ENCODE peak calls at places on chromosome 18, in seven cellular contexts. R is heart left ventricle, P is ovary, B is GM06990, F is D721Med, N is tibial artery, M is transverse colon. I is an unnamed sample.

GRCh38 chr18:25247725-25248124 is 104.2 kb downstream of the ZNF521 start:
- DNase-seq in R (no peak), P (no peak), B (no peak), F (no peak), N (no peak), M (no peak), I (no peak)

GRCh38 chr18:79620586-79621165 is 58.9 kb upstream of the CTDP1 start:
- DNase-seq in R (no peak), P (no peak), B (no peak), F (no peak), N (no peak), M (no peak), I (no peak)

GRCh38 chr18:77132369-77133050 is at the start of gene MBP:
- DNase-seq in R (peak), P (peak), B (peak), F (no peak), N (peak), M (peak), I (peak)

GRCh38 chr18:9874730-9875129 is 11.0 kb upstream of the TXNDC2 start:
- DNase-seq in R (no peak), P (no peak), B (no peak), F (no peak), N (no peak), M (no peak), I (no peak)

GRCh38 chr18:24153397-24153796 is 14.5 kb downstream of the CABYR start:
- DNase-seq in R (no peak), P (no peak), B (no peak), F (no peak), N (no peak), M (no peak), I (no peak)

GRCh38 chr18:23650963-23651927 is 11.5 kb downstream of the ANKRD29 start:
- DNase-seq in R (no peak), P (no peak), B (no peak), F (no peak), N (no peak), M (no peak), I (no peak)

GRCh38 chr18:50507120-50507590 is 52.7 kb upstream of the MAPK4 start:
- DNase-seq in R (peak), P (peak), B (no peak), F (no peak), N (no peak), M (peak), I (peak)

GRCh38 chr18:50559750-50560680 is at the start of gene MAPK4:
- DNase-seq in R (peak), P (peak), B (no peak), F (peak), N (peak), M (peak), I (peak)

GRCh38 chr18:57845468-57846103 is 42.5 kb upstream of the ATP8B1 start:
- DNase-seq in R (no peak), P (no peak), B (no peak), F (no peak), N (no peak), M (no peak), I (no peak)

GRCh38 chr18:34203866-34204265 is 20.8 kb downstream of the NOL4 start:
- DNase-seq in R (no peak), P (no peak), B (no peak), F (no peak), N (no peak), M (no peak), I (no peak)

GRCh38 chr18:29879763-29880162 is 1162.8 kb downstream of the DSC3 start:
- DNase-seq in R (no peak), P (no peak), B (no peak), F (no peak), N (no peak), M (no peak), I (no peak)

GRCh38 chr18:70503060-70503459 is 214.2 kb downstream of the SOCS6 start:
- DNase-seq in R (no peak), P (no peak), B (no peak), F (no peak), N (no peak), M (no peak), I (no peak)

GRCh38 chr18:4134691-4135090 is 320.4 kb downstream of the DLGAP1 start:
- DNase-seq in R (no peak), P (no peak), B (no peak), F (no peak), N (no peak), M (no peak), I (no peak)

GRCh38 chr18:31217455-31217854 is 54.8 kb upstream of the DSC1 start:
- DNase-seq in R (no peak), P (no peak), B (no peak), F (no peak), N (no peak), M (no peak), I (no peak)

GRCh38 chr18:64099244-64099643 is 49.6 kb downstream of the LINC00305 start:
- DNase-seq in R (no peak), P (no peak), B (no peak), F (no peak), N (no peak), M (no peak), I (no peak)

GRCh38 chr18:64100136-64100922 is 48.6 kb downstream of the LINC00305 start:
- DNase-seq in R (no peak), P (no peak), B (peak), F (no peak), N (no peak), M (no peak), I (no peak)

GRCh38 chr18:64095056-64095455 is 53.8 kb downstream of the LINC00305 start:
- DNase-seq in R (no peak), P (no peak), B (no peak), F (no peak), N (no peak), M (no peak), I (no peak)

GRCh38 chr18:64094210-64094609 is 54.7 kb downstream of the LINC00305 start:
- DNase-seq in R (no peak), P (no peak), B (no peak), F (no peak), N (no peak), M (no peak), I (no peak)

GRCh38 chr18:64097497-64097896 is 51.4 kb downstream of the LINC00305 start:
- DNase-seq in R (no peak), P (no peak), B (no peak), F (no peak), N (no peak), M (no peak), I (no peak)
- TF ChIP-seq CTCF in R (no peak), P (no peak), B (no peak), F (peak), N (no peak), M (no peak), I (peak)

DNA sequence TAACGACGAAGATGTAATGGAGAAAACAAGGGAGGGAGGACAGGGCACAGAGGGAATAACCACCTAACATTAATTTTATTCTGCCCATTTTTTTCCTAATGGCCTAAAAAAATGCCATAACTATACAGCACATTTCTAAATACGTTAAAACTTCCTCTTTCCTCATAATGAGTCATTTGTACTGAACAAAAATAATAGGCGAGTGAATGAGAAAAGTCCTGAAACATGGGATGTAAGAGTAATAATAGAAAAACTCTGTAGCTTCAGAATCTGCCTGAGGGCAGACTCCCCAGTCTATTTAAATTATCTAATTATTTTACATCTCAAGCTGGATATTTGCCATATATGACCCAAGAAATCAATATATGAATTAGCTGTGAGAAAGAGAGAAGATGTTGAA is 285.1 kb downstream of the TMX3 start:
- DNase-seq in R (no peak), P (no peak), B (no peak), F (no peak), N (no peak), M (no peak), I (no peak)
- TF ChIP-seq CTCF in R (no peak), P (no peak), B (no peak), F (no peak), N (no peak), M (no peak), I (no peak)

DNA sequence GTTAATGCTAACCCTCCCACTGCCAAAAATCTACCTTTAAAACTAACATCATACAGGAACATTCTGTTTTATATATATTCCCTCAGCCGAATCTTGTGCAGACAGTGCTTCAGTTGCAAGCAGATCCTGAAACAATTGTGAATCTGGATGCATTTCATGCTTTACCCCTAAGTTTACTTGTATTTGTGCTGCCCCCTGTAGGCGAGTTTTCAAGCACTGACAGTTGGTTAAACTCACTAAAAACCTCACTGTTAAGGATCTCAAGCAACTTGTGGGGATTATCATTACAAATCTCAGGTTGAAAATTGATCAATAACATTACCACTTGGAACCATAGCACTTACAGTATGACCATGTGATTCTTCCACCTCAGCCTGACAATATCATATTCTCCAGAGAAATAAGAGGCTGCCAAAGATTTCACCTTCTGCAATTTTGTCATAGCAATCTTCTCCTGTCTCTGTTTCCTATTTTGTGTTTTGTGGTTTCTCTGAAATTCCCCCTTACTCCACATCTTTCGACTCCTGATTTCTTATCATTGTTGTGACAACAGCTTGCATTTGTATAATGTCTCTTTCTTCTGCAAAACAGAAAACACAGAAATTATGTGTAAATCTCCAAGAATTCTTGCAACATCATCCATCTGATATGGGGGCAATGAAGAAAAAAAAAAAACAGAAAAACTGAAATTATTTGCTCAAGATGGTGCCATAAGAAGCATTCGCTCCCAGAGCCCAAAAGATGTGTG is 354.6 kb upstream of the SETBP1 start:
- DNase-seq in R (peak), P (peak), B (no peak), F (no peak), N (no peak), M (peak), I (peak)
- TF ChIP-seq CTCF in R (peak), P (no peak), B (peak), F (peak), N (no peak), M (peak), I (peak)

DNA sequence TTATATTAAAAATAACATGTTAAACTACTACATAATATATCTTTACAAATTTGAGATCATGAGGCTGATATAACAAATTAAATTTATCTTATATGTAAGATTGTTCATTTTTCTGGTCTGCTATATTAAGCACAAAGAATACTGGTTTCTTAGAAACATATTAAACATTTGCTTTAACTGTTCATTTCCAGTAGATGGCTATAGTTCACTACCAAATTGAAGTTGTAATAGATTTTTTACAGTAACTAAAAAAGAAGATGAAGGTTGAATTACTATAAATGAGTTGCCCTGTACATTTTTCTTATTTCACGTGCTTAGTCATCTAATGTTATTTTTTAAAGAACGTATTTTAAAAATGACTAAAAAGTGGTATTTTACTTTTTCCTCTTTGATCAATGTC is 57.0 kb downstream of the ZNF407 start:
- DNase-seq in R (no peak), P (no peak), B (no peak), F (no peak), N (no peak), M (no peak), I (no peak)
- TF ChIP-seq CTCF in R (no peak), P (no peak), B (no peak), F (peak), N (no peak), M (no peak), I (no peak)

GRCh38 chr18:13452851-13453524 is 234.4 kb downstream of the LDLRAD4 start:
- DNase-seq in R (no peak), P (no peak), B (no peak), F (no peak), N (peak), M (no peak), I (no peak)
- TF ChIP-seq CTCF in R (no peak), P (no peak), B (no peak), F (no peak), N (no peak), M (no peak), I (no peak)

DNA sequence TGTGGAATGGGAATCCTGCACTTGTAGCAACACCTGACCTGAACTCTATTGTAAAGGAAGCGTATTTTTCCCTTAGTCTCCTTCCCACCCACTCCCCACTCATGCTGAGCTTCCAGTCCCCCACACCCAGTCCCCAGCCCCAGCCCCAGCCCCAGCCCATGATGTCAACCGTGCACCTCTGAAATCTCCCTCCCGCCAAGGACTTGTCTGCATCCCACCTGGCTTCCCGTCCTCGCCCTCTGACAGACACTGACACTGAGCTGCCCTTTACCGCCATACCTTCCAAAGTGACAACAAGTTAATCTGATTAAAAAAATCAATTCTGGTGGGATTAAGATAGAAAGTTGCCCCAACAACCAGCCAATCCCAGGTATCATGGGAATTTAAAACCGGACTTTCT is 213.6 kb upstream of the CELF4 start:
- DNase-seq in R (no peak), P (no peak), B (no peak), F (peak), N (no peak), M (no peak), I (no peak)
- TF ChIP-seq CTCF in R (no peak), P (no peak), B (no peak), F (no peak), N (no peak), M (no peak), I (no peak)

DNA sequence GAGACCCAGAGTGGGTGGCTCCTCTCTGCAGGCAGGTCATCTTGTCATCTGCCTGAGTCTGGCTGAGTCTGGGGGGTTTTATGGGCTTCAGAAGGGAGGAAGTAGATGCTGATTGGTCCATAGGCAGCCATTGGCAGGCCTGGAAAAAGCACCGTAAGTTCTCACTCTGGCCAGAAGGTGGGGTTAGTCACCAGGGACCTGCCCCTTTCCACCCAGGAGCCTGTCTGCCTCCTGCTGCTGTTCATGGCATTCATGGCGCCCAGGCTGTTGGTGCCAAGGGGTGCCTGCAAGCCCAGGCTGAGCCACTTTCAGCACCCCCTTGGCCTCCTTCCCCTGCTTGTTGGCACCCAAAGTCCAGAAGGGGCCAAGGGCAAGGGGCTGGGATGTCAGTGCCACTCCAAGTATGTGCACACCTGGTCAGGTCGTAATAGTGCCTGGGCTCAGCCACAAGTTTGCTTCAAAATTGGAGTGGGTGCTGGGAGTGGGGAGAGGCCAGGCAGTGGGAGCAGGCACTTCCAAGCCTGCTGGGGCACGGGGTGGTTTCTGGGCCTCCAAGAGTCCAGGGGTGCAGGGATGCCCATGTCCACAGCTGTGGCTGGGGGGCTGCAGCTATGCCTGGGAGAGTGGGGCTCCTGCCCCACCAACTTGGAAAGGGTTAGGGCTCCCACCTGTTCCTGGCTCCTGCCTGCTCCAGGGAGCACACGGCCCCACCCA is 178.1 kb downstream of the FAM210A start:
- DNase-seq in R (no peak), P (no peak), B (no peak), F (no peak), N (no peak), M (no peak), I (no peak)
- TF ChIP-seq CTCF in R (no peak), P (no peak), B (peak), F (no peak), N (no peak), M (no peak), I (no peak)